ENCODE peak calls at places on chromosomes 5 and 9, in ten cellular contexts. B, W, X, T, G, M, Z, L, U and P are unnamed samples.
A peak's percentile ranks its signal among the peaks of the same experiment; 100 is the strongest.

GRCh38 chr9:76162109-76162730 is 232.0 kb downstream of the RFK start:
- DNase-seq in B (no peak), W (no peak), X (no peak), T (no peak), G (no peak), M (no peak), Z (no peak), L (no peak), U (no peak), P (no peak)

GRCh38 chr5:91332267-91333044 is 50.7 kb downstream of the ARRDC3 start:
- DNase-seq in B (peak; percentile 80), W (no peak), X (no peak), T (no peak), G (no peak), M (no peak), Z (no peak), L (no peak), U (peak; percentile 18), P (no peak)

GRCh38 chr5:152532714-152533113 is 127.6 kb upstream of the NMUR2 start:
- DNase-seq in B (peak; percentile 56), W (no peak), X (no peak), T (no peak), G (no peak), M (no peak), Z (no peak), L (no peak), U (peak; percentile 72), P (no peak)

GRCh38 chr9:91043786-91044185 is 242.2 kb downstream of the SYK start:
- DNase-seq in B (no peak), W (no peak), X (no peak), T (no peak), G (no peak), M (peak; percentile 29), Z (no peak), L (no peak), U (no peak), P (no peak)

GRCh38 chr9:17782750-17783149 is 203.9 kb downstream of the SH3GL2 start:
- DNase-seq in B (no peak), W (no peak), X (no peak), T (no peak), G (no peak), M (no peak), Z (no peak), L (no peak), U (no peak), P (no peak)

GRCh38 chr5:60010328-60010727 is 116.8 kb upstream of the PDE4D start:
- DNase-seq in B (no peak), W (no peak), X (no peak), T (no peak), G (no peak), M (no peak), Z (no peak), L (no peak), U (no peak), P (no peak)

GRCh38 chr5:32713396-32714381 is 2.6 kb downstream of the NPR3 start:
- DNase-seq in B (peak; percentile 57), W (peak; percentile 16), X (peak; percentile 77), T (peak; percentile 60), G (peak; percentile 72), M (no peak), Z (peak; percentile 45), L (no peak), U (peak; percentile 42), P (no peak)

GRCh38 chr5:43065384-43066230 is 25.5 kb upstream of the ANXA2R start:
- DNase-seq in B (peak; percentile 50), W (peak; percentile 59), X (peak; percentile 89), T (peak; percentile 85), G (peak; percentile 86), M (peak; percentile 68), Z (peak; percentile 78), L (peak; percentile 62), U (peak; percentile 64), P (peak; percentile 60)

DNA sequence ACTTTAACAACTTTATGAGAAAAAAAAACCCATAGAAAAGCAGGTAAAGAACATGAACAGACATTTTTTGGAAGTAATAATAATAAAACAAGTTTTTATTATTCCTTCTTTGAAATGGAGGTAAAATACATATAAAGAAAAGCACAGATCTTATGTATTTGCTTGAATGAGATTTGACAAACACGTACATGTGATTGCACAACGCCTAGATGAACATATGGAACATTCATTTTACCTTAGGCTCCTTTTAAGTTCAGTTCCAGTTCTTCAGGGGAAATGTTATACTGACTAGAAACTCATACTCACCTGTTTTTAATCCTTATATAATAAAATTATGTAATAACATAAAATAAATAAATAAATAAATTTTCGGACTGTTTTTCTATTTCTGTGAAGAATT is 61.8 kb downstream of the GGTA1 start:
- DNase-seq in B (no peak), W (no peak), X (no peak), T (no peak), G (no peak), M (no peak), Z (no peak), L (no peak), U (no peak), P (no peak)
- H3K9me3 ChIP-seq in B (no peaks in the 10 kb centered on the region), W (no peaks in the 10 kb centered on the region), X (no peaks in the 10 kb centered on the region), T (no peaks in the 10 kb centered on the region), G (no peaks in the 10 kb centered on the region), M (no peaks in the 10 kb centered on the region), Z (no peaks in the 10 kb centered on the region), L (no peaks in the 10 kb centered on the region), U (no peaks in the 10 kb centered on the region), P (no peaks in the 10 kb centered on the region)

GRCh38 chr5:140549237-140550144 is 2.0 kb downstream of the EIF4EBP3 start:
- DNase-seq in B (peak; percentile 41), W (peak; percentile 56), X (no peak), T (no peak), G (no peak), M (peak; percentile 74), Z (peak; percentile 58), L (peak; percentile 51), U (peak; percentile 53), P (no peak)

GRCh38 chr5:140546851-140547507 is 483 bp upstream of the EIF4EBP3 start:
- DNase-seq in B (no peak), W (peak; percentile 40), X (peak; percentile 83), T (no peak), G (no peak), M (no peak), Z (no peak), L (no peak), U (no peak), P (no peak)

GRCh38 chr5:140548791-140549190 is 1.3 kb downstream of the EIF4EBP3 start:
- DNase-seq in B (no peak), W (no peak), X (no peak), T (no peak), G (no peak), M (no peak), Z (no peak), L (no peak), U (no peak), P (no peak)

GRCh38 chr5:140547508-140548299 is at the start of gene EIF4EBP3:
- DNase-seq in B (peak; percentile 95), W (peak; percentile 98), X (peak; percentile 98), T (peak; percentile 97), G (peak; percentile 98), M (peak; percentile 96), Z (peak; percentile 97), L (peak; percentile 97), U (peak; percentile 98), P (peak; percentile 91)

GRCh38 chr5:140548300-140548688 is 832 bp downstream of the EIF4EBP3 start:
- DNase-seq in B (no peak), W (no peak), X (no peak), T (no peak), G (no peak), M (no peak), Z (no peak), L (no peak), U (peak; percentile 37), P (no peak)
- H3K9me3 ChIP-seq in B (no peaks in the 10 kb centered on the region), W (no peaks in the 10 kb centered on the region), X (no peaks in the 10 kb centered on the region), T (no peaks in the 10 kb centered on the region), G (no peaks in the 10 kb centered on the region), M (no peaks in the 10 kb centered on the region), Z (no peaks in the 10 kb centered on the region), L (no peaks in the 10 kb centered on the region), U (no peaks in the 10 kb centered on the region), P (no peaks in the 10 kb centered on the region)

GRCh38 chr5:122093861-122094650 is 16.0 kb upstream of the LOX start:
- DNase-seq in B (peak; percentile 38), W (no peak), X (no peak), T (no peak), G (no peak), M (no peak), Z (no peak), L (no peak), U (no peak), P (no peak)

GRCh38 chr5:122091942-122092600 is 14.0 kb upstream of the LOX start:
- DNase-seq in B (peak; percentile 77), W (no peak), X (no peak), T (no peak), G (no peak), M (no peak), Z (no peak), L (no peak), U (peak; percentile 50), P (no peak)

GRCh38 chr5:122093415-122093814 is 15.4 kb upstream of the LOX start:
- DNase-seq in B (peak; percentile 95), W (no peak), X (no peak), T (no peak), G (no peak), M (no peak), Z (no peak), L (no peak), U (peak; percentile 38), P (no peak)

GRCh38 chr5:122089096-122089495 is 11.0 kb upstream of the LOX start:
- DNase-seq in B (no peak), W (no peak), X (no peak), T (no peak), G (no peak), M (no peak), Z (no peak), L (no peak), U (no peak), P (no peak)

GRCh38 chr5:122089614-122090013 is 11.6 kb upstream of the LOX start:
- DNase-seq in B (peak; percentile 94), W (no peak), X (no peak), T (no peak), G (no peak), M (no peak), Z (no peak), L (no peak), U (no peak), P (no peak)
- H3K9me3 ChIP-seq in B (no peaks in the 10 kb centered on the region), W (no peaks in the 10 kb centered on the region), X (no peaks in the 10 kb centered on the region), T (no peaks in the 10 kb centered on the region), G (no peaks in the 10 kb centered on the region), M (no peaks in the 10 kb centered on the region), Z (no peaks in the 10 kb centered on the region), L (no peaks in the 10 kb centered on the region), U (no peaks in the 10 kb centered on the region), P (no peaks in the 10 kb centered on the region)

GRCh38 chr5:1431021-1431811 is 14.0 kb downstream of the SLC6A3 start:
- DNase-seq in B (no peak), W (no peak), X (peak; percentile 49), T (peak; percentile 40), G (peak; percentile 52), M (no peak), Z (no peak), L (no peak), U (no peak), P (no peak)

GRCh38 chr5:1430121-1430795 is 15.0 kb downstream of the SLC6A3 start:
- DNase-seq in B (no peak), W (no peak), X (peak; percentile 51), T (peak; percentile 32), G (peak; percentile 50), M (no peak), Z (no peak), L (no peak), U (no peak), P (no peak)

GRCh38 chr5:1428107-1428506 is 17.1 kb downstream of the SLC6A3 start:
- DNase-seq in B (no peak), W (no peak), X (no peak), T (no peak), G (no peak), M (no peak), Z (no peak), L (no peak), U (no peak), P (no peak)

GRCh38 chr5:1429501-1429900 is 15.7 kb downstream of the SLC6A3 start:
- DNase-seq in B (no peak), W (no peak), X (peak; percentile 42), T (no peak), G (peak; percentile 29), M (no peak), Z (no peak), L (no peak), U (no peak), P (no peak)

DNA sequence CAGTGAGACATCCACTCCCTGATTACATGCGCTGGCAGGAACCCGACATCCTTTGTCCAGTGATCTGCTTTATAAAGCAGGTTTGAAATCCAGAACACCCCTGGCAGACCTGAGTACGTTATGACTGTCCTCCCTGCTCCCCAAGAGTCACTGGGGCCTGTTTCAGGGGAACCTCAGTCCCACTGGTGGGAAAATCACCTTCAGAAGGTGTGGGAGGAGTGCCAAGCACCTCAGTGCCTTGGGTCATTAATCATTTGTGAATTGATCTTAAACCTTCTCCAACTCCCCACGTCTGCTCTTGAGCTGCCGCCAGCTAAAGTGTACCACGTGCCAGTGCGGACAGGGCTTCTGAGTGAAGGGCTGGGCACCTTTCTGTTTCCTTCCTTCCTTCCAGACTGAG is 16.2 kb downstream of the SLC6A3 start:
- DNase-seq in B (no peak), W (no peak), X (peak; percentile 35), T (no peak), G (no peak), M (no peak), Z (no peak), L (no peak), U (no peak), P (no peak)
- H3K9me3 ChIP-seq in B (peaks cover 30% of the 10 kb centered on the region), W (no peaks in the 10 kb centered on the region), X (peaks cover 53% of the 10 kb centered on the region), T (peaks cover 20% of the 10 kb centered on the region), G (peaks cover 21% of the 10 kb centered on the region), M (peaks cover 25% of the 10 kb centered on the region), Z (peaks cover 24% of the 10 kb centered on the region), L (no peaks in the 10 kb centered on the region), U (peaks cover 8% of the 10 kb centered on the region), P (peaks cover 11% of the 10 kb centered on the region)